ENCODE peak calls at places on chromosome 1, in nine cellular contexts. D, N, H, W, M, R, Q, T and G are unnamed samples.

GRCh38 chr1:160363951-160364350 is 2.9 kb upstream of the NHLH1 start:
- DNase-seq in D (no peak), N (no peak), H (no peak), W (no peak), M (no peak), R (no peak), Q (no peak), T (no peak), G (no peak)

GRCh38 chr1:56506314-56506743 is 73.0 kb downstream of the PLPP3 start:
- DNase-seq in D (no peak), N (no peak), H (no peak), W (no peak), M (no peak), R (no peak), Q (no peak), T (no peak), G (no peak)

GRCh38 chr1:186183970-186184628 is 191.0 kb downstream of the TPR start:
- DNase-seq in D (no peak), N (no peak), H (no peak), W (peak), M (peak), R (no peak), Q (no peak), T (no peak), G (no peak)

GRCh38 chr1:20530901-20531300 is 21.5 kb upstream of the FAM43B start:
- DNase-seq in D (no peak), N (no peak), H (no peak), W (no peak), M (no peak), R (no peak), Q (no peak), T (no peak), G (no peak)

GRCh38 chr1:173267453-173267945 is 60.4 kb upstream of the TNFSF4 start:
- DNase-seq in D (no peak), N (no peak), H (no peak), W (peak), M (peak), R (peak), Q (peak), T (no peak), G (no peak)

GRCh38 chr1:222739929-222740328 is 2.9 kb downstream of the FAM177B start:
- DNase-seq in D (no peak), N (no peak), H (no peak), W (no peak), M (no peak), R (no peak), Q (no peak), T (no peak), G (no peak)

GRCh38 chr1:208189183-208189582 is 55.0 kb downstream of the PLXNA2 start:
- DNase-seq in D (no peak), N (no peak), H (no peak), W (no peak), M (no peak), R (no peak), Q (no peak), T (no peak), G (no peak)

GRCh38 chr1:81345110-81345509 is 455.6 kb upstream of the ADGRL2 start:
- DNase-seq in D (no peak), N (peak), H (no peak), W (no peak), M (no peak), R (no peak), Q (no peak), T (no peak), G (no peak)

GRCh38 chr1:33743221-33743998 is 120.5 kb upstream of the HMGB4 start:
- DNase-seq in D (no peak), N (no peak), H (no peak), W (no peak), M (no peak), R (no peak), Q (no peak), T (no peak), G (no peak)

GRCh38 chr1:246413430-246413829 is 93.6 kb downstream of the SMYD3 start:
- DNase-seq in D (no peak), N (no peak), H (no peak), W (no peak), M (no peak), R (no peak), Q (no peak), T (no peak), G (no peak)

GRCh38 chr1:218565333-218565732 is 220.2 kb downstream of the TGFB2 start:
- DNase-seq in D (no peak), N (no peak), H (no peak), W (no peak), M (no peak), R (no peak), Q (no peak), T (no peak), G (no peak)

GRCh38 chr1:98133151-98133550 is 212.3 kb upstream of the DPYD start:
- DNase-seq in D (no peak), N (peak), H (no peak), W (no peak), M (peak), R (no peak), Q (no peak), T (no peak), G (no peak)

GRCh38 chr1:150001415-150001814 is 9.1 kb downstream of the OTUD7B start:
- DNase-seq in D (no peak), N (no peak), H (no peak), W (no peak), M (peak), R (no peak), Q (peak), T (no peak), G (no peak)

GRCh38 chr1:110130113-110130591 is 17.9 kb downstream of the UBL4B start:
- DNase-seq in D (no peak), N (peak), H (no peak), W (no peak), M (no peak), R (no peak), Q (no peak), T (peak), G (no peak)

GRCh38 chr1:77218477-77219165 is 609 bp downstream of the PIGK start:
- DNase-seq in D (no peak), N (no peak), H (no peak), W (peak), M (peak), R (peak), Q (peak), T (no peak), G (no peak)
- H3K4me3 ChIP-seq in D (peak), N (peak), H (peak), W (peak), M (peak), R (peak), Q (peak), T (peak), G (peak)

DNA sequence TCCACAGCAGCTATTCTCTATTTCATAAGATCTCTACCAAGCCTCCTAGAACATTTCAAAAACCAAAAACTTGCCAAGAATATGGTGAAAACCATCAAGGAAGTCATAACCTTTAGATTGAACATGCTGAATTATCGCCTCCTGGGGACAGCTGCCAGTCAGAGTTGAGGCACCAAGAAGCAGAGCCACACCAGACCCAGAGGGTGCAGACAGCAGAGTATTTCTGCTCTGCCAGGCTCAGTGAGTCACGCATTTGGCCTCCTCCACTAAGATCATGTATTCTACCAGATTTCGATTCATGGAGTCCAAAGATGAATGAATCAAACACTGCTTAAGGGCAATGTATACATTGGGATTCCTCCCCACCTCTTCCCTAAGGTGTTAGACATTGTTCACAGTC is 2.1 kb downstream of the F3 start:
- DNase-seq in D (no peak), N (peak), H (no peak), W (no peak), M (peak), R (peak), Q (peak), T (peak), G (no peak)
- H3K4me3 ChIP-seq in D (no peak), N (peak), H (peak), W (peak), M (peak), R (peak), Q (no peak), T (peak), G (peak)

DNA sequence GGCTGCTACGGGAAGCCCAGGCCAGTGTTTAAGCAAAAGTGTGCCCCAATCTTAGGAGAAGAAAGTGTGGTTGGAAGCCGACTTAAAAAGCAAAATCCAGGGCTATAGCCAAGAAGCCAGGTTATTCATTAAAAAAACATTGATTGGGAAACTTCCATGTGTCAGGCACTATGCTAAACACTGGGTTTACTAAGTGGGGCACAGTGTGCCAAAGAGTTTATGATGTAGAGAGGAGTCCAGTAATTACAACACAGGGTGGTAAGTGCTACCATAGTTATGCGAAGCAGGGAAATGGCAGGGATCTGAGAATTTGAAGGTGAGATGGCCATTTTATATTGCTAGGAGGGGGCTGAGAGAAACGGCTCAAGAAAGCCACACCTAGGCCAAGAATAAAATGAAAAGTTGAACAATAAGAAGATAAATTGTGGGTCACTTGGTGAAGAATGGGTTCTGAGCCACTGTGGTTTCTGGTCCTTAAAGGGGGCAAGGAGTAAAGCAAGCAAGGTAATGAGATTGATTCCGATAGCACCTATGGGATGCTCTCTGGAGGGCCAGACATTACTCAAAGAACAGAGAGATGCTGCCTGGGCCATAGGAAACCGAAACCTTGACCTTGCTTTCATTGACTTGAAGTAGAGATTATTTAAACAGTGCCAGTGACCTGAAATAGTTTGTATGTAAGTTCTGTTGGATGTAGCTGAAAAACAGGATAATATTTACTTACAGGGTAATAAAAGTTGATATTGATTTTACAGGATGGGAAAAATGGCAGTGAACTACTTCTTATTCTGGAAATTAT is 177.8 kb downstream of the GIPC2 start:
- DNase-seq in D (no peak), N (no peak), H (no peak), W (peak), M (peak), R (peak), Q (peak), T (no peak), G (no peak)
- H3K4me3 ChIP-seq in D (no peak), N (no peak), H (no peak), W (no peak), M (no peak), R (no peak), Q (no peak), T (no peak), G (no peak)

GRCh38 chr1:167456926-167457325 is 61.4 kb downstream of the CD247 start:
- DNase-seq in D (no peak), N (no peak), H (no peak), W (no peak), M (no peak), R (no peak), Q (no peak), T (no peak), G (no peak)

GRCh38 chr1:167455786-167456446 is 62.4 kb downstream of the CD247 start:
- DNase-seq in D (no peak), N (peak), H (peak), W (peak), M (no peak), R (no peak), Q (peak), T (no peak), G (no peak)

GRCh38 chr1:167454929-167455785 is 63.2 kb downstream of the CD247 start:
- DNase-seq in D (peak), N (peak), H (peak), W (peak), M (peak), R (no peak), Q (peak), T (peak), G (no peak)

GRCh38 chr1:167457936-167458584 is 60.3 kb downstream of the CD247 start:
- DNase-seq in D (no peak), N (no peak), H (no peak), W (no peak), M (no peak), R (no peak), Q (no peak), T (no peak), G (no peak)

DNA sequence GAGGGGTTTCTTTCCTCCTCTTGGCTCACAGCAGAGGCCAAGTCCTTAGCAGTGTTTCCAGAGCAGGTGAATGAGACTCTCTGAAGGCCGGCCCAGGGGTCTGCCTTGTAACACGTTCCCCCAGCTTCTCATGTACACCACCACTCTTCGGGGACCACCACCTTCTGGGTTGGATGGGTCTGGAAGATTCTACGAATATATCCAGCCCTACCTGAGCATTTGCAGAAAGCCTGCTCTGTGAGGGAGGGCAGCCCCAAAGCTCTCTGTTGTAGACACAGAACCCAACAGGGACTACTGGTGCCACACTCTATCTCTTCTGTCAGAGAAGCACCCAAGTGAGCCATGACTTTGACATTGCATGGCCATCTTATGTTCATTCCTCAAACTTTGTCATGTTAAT is 61.8 kb downstream of the CD247 start:
- DNase-seq in D (no peak), N (no peak), H (no peak), W (no peak), M (no peak), R (no peak), Q (no peak), T (no peak), G (no peak)
- H3K4me3 ChIP-seq in D (no peak), N (no peak), H (no peak), W (no peak), M (no peak), R (no peak), Q (no peak), T (no peak), G (no peak)

GRCh38 chr1:11729498-11730428 is 6.2 kb upstream of the AGTRAP start:
- DNase-seq in D (no peak), N (no peak), H (no peak), W (no peak), M (no peak), R (no peak), Q (peak), T (no peak), G (no peak)

GRCh38 chr1:11730429-11730861 is 5.5 kb upstream of the AGTRAP start:
- DNase-seq in D (peak), N (peak), H (no peak), W (peak), M (no peak), R (peak), Q (peak), T (no peak), G (no peak)

GRCh38 chr1:11733351-11733750 is 2.6 kb upstream of the AGTRAP start:
- DNase-seq in D (no peak), N (no peak), H (no peak), W (no peak), M (no peak), R (no peak), Q (no peak), T (no peak), G (no peak)

GRCh38 chr1:11729155-11729497 is 6.8 kb upstream of the AGTRAP start:
- DNase-seq in D (no peak), N (no peak), H (no peak), W (no peak), M (no peak), R (no peak), Q (no peak), T (no peak), G (no peak)

DNA sequence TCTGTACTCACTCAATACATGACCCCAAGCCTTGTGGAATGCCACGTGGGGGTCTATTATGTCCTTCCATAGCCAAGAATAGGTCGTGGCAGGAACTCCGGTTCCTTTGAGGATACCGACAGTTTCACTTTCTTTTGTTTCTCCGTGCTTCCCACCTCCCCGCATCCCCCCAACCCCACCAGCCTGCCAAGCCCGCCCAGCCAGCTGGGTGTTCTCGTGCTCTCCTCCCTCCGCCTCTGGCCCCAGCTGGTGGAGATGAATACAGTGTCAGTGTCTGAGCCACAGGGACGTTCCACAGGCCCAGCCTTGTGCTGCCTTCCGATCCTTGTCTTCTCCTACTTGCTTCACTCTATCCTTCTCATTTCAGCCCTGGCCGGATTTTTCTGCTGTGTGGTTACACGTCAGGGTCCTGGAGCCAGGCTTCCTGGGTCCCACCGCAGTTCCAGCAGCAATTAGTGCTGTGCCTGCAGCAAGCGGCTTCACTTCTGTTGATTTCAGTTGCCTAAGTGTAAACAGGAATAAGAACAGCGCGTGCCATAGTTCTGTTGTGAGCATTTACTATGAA is 4.1 kb upstream of the AGTRAP start:
- DNase-seq in D (no peak), N (peak), H (no peak), W (peak), M (peak), R (no peak), Q (peak), T (peak), G (peak)
- H3K4me3 ChIP-seq in D (no peak), N (no peak), H (no peak), W (peak), M (no peak), R (peak), Q (no peak), T (peak), G (peak)

GRCh38 chr1:28815533-28815932 is 3.6 kb downstream of the OPRD1 start:
- DNase-seq in D (no peak), N (no peak), H (no peak), W (no peak), M (no peak), R (peak), Q (no peak), T (no peak), G (no peak)
- H3K4me3 ChIP-seq in D (no peak), N (no peak), H (no peak), W (no peak), M (no peak), R (no peak), Q (no peak), T (no peak), G (no peak)